ENCODE peak calls at places on chromosome 1, in nine cellular contexts. C is activated effector memory CD4-positive, alpha-beta T cell treated with anti-CD3 and anti-CD28 coated beads, Interleukin-2, amount 50 U/mL, for 16 hours; J is activated T-cell treated with anti-CD3 and anti-CD28 coated beads for 24 hours; N is left ventricle myocardium superior; A is prostate gland; Z is SK-MEL-5; T is T-helper 2 cell; E is NCI-H345; F is amniotic epithelial cell. G is an unnamed sample.

GRCh38 chr1:58968360-58968952 is 184.6 kb upstream of the JUN start:
- DNase-seq in A (peak), F (peak), Z (no peak), E (no peak), N (peak), T (no peak), J (no peak), C (no peak), G (no peak)

GRCh38 chr1:240792915-240793525 is 181.1 kb upstream of the GREM2 start:
- DNase-seq in N (no peak), C (no peak), E (no peak), Z (no peak), T (no peak), J (no peak), A (no peak), F (no peak), G (no peak)

GRCh38 chr1:20361805-20362381 is 71.2 kb downstream of the VWA5B1 start:
- DNase-seq in A (no peak), J (no peak), C (peak), F (peak), E (peak), Z (peak), T (no peak), N (peak), G (peak)

GRCh38 chr1:8360493-8361197 is 42.7 kb downstream of the SLC45A1 start:
- DNase-seq in A (no peak), E (no peak), T (no peak), N (peak), C (peak), F (no peak), Z (no peak), J (no peak), G (no peak)

GRCh38 chr1:12344611-12345299 is 114.9 kb downstream of the VPS13D start:
- DNase-seq in J (no peak), C (no peak), N (peak), T (no peak), Z (no peak), A (no peak), E (no peak), F (peak), G (no peak)

GRCh38 chr1:48202030-48202752 is 20.3 kb upstream of the SLC5A9 start:
- DNase-seq in E (peak), F (peak), T (peak), N (peak), A (peak), Z (peak), C (peak), J (peak), G (peak)

GRCh38 chr1:15056515-15057285 is 96.8 kb upstream of the TMEM51 start:
- DNase-seq in T (no peak), Z (no peak), J (no peak), A (no peak), C (no peak), E (no peak), N (no peak), F (peak), G (peak)

GRCh38 chr1:78369546-78369945 is 121.2 kb upstream of the PTGFR start:
- DNase-seq in J (no peak), A (no peak), N (no peak), T (no peak), F (peak), E (no peak), C (no peak), Z (no peak), G (no peak)

GRCh38 chr1:212791261-212791675 is 309 bp downstream of the NSL1 start:
- DNase-seq in E (peak), Z (peak), J (no peak), F (peak), A (no peak), T (no peak), N (no peak), C (no peak), G (peak)

GRCh38 chr1:163170975-163171676 is 31.6 kb downstream of the RGS5 start:
- DNase-seq in E (peak), C (no peak), T (no peak), N (no peak), A (no peak), F (peak), J (no peak), Z (peak), G (peak)

GRCh38 chr1:204345425-204345824 is 14.3 kb downstream of the PLEKHA6 start:
- DNase-seq in A (no peak), E (no peak), F (no peak), T (no peak), N (no peak), Z (no peak), C (no peak), J (no peak), G (no peak)

GRCh38 chr1:51768971-51769601 is 109.4 kb downstream of the NRDC start:
- DNase-seq in E (peak), Z (peak), A (peak), N (no peak), C (no peak), F (peak), J (peak), T (no peak), G (peak)

GRCh38 chr1:109369167-109369746 is 28.5 kb downstream of the SORT1 start:
- DNase-seq in T (no peak), J (no peak), C (no peak), F (peak), A (no peak), Z (no peak), E (no peak), N (no peak), G (peak)

GRCh38 chr1:172120381-172120780 is 279.1 kb downstream of the DNM3 start:
- DNase-seq in F (no peak), J (no peak), C (no peak), T (no peak), Z (no peak), A (no peak), E (no peak), N (no peak), G (no peak)

GRCh38 chr1:211420845-211421454 is 71.0 kb downstream of the RD3 start:
- DNase-seq in C (no peak), A (no peak), T (no peak), Z (no peak), F (no peak), J (no peak), E (no peak), N (no peak), G (peak)

GRCh38 chr1:155091071-155092051 is 12.7 kb downstream of the EFNA3 start:
- DNase-seq in E (peak), F (peak), C (peak), A (peak), T (peak), N (peak), J (peak), Z (peak), G (peak)

GRCh38 chr1:236759252-236759859 is 35.7 kb upstream of the MTR start:
- DNase-seq in E (peak), N (no peak), T (no peak), Z (peak), C (no peak), F (peak), J (no peak), A (no peak), G (peak)

GRCh38 chr1:20357796-20358195 is 67.1 kb downstream of the VWA5B1 start:
- DNase-seq in F (no peak), A (no peak), Z (no peak), E (no peak), N (no peak), T (no peak), C (peak), J (no peak), G (no peak)

GRCh38 chr1:235018161-235018560 is 110.5 kb downstream of the TOMM20 start:
- DNase-seq in A (no peak), N (no peak), C (no peak), T (no peak), J (no peak), Z (peak), E (no peak), F (peak), G (peak)

GRCh38 chr1:228350831-228351781 is 55.5 kb downstream of the TRIM11 start:
- DNase-seq in C (peak), J (no peak), T (no peak), E (no peak), A (no peak), N (peak), Z (no peak), F (no peak), G (no peak)

GRCh38 chr1:185973645-185974044 is 239.5 kb downstream of the HMCN1 start:
- DNase-seq in F (peak), N (no peak), E (no peak), J (no peak), A (no peak), T (no peak), C (no peak), Z (peak), G (peak)

GRCh38 chr1:112502827-112503226 is 5.9 kb upstream of the WNT2B start:
- DNase-seq in A (no peak), J (no peak), Z (no peak), T (no peak), F (peak), N (no peak), E (no peak), C (no peak), G (no peak)

GRCh38 chr1:61741682-61742619 is at the start of gene PATJ:
- DNase-seq in T (peak), N (peak), C (peak), J (peak), F (no peak), Z (peak), E (peak), A (peak), G (peak)

GRCh38 chr1:46406881-46407608 is 12.9 kb downstream of the FAAH start:
- DNase-seq in F (no peak), C (no peak), A (no peak), T (no peak), Z (no peak), E (no peak), J (no peak), N (no peak), G (no peak)

GRCh38 chr1:185965870-185966269 is 231.7 kb downstream of the HMCN1 start:
- DNase-seq in F (no peak), E (no peak), N (no peak), Z (no peak), T (no peak), J (no peak), A (no peak), C (no peak), G (no peak)

GRCh38 chr1:211259596-211260126 is 495 bp downstream of the RCOR3 start:
- DNase-seq in F (peak), A (peak), C (no peak), E (peak), N (peak), Z (peak), J (no peak), T (no peak), G (no peak)

GRCh38 chr1:2451744-2452582 is 24.1 kb upstream of the PLCH2 start:
- DNase-seq in E (no peak), A (no peak), T (no peak), Z (no peak), F (peak), N (no peak), J (no peak), C (no peak), G (peak)

GRCh38 chr1:36859926-36860325 is 174.4 kb downstream of the GRIK3 start:
- DNase-seq in C (no peak), N (no peak), E (no peak), T (no peak), J (no peak), F (no peak), A (no peak), Z (no peak), G (no peak)

GRCh38 chr1:174942547-174943255 is 57.0 kb upstream of the CACYBP start:
- DNase-seq in C (no peak), J (no peak), Z (peak), N (peak), T (no peak), E (no peak), F (no peak), A (no peak), G (no peak)

GRCh38 chr1:33111965-33112364 is 31.0 kb downstream of the AZIN2 start:
- DNase-seq in C (peak), T (no peak), J (no peak), N (no peak), E (no peak), A (no peak), Z (peak), F (peak), G (no peak)

GRCh38 chr1:240608707-240609106 is 3.2 kb downstream of the GREM2 start:
- DNase-seq in A (no peak), E (peak), Z (peak), T (no peak), F (no peak), C (no peak), J (no peak), N (no peak), G (peak)

GRCh38 chr1:211698161-211699026 is 23.0 kb upstream of the NEK2 start:
- DNase-seq in E (peak), J (peak), T (peak), C (peak), A (peak), N (peak), F (peak), Z (peak), G (peak)

GRCh38 chr1:73789965-73790364 is 408.0 kb downstream of the LRRIQ3 start:
- DNase-seq in N (no peak), A (no peak), J (no peak), Z (no peak), F (no peak), E (no peak), C (no peak), T (no peak), G (no peak)

GRCh38 chr1:192604979-192605620 is 29.5 kb downstream of the RGS1 start:
- DNase-seq in Z (peak), A (no peak), E (no peak), N (no peak), J (no peak), F (peak), T (no peak), C (no peak), G (no peak)